ENCODE peak calls at places on chromosomes 5 and 9, in five cellular contexts. R is AG08395; Z is IMR-90; L is stimulated activated CD4-positive, alpha-beta T cell treated with anti-CD3 and anti-CD28 coated beads, Interleukin-2, amount 100 ng/mL, for 24 hours; D is fibroblast of the aortic adventitia. O is an unnamed sample.

GRCh38 chr5:53922508-53923498 is 362.4 kb downstream of the NDUFS4 start:
- DNase-seq in R (no peak), Z (no peak), L (no peak), D (no peak), O (no peak)

GRCh38 chr9:32580631-32581300 is 7.8 kb upstream of the NDUFB6 start:
- DNase-seq in R (no peak), Z (no peak), L (no peak), D (no peak), O (no peak)

GRCh38 chr5:61286446-61287132 is 45.5 kb upstream of the ZSWIM6 start:
- DNase-seq in R (peak; percentile 73), Z (peak; percentile 68), L (no peak), D (peak; percentile 70), O (peak; percentile 77)

GRCh38 chr9:88923653-88924284 is 67.5 kb upstream of the S1PR3 start:
- DNase-seq in R (no peak), Z (no peak), L (peak; percentile 7), D (no peak), O (no peak)

GRCh38 chr5:169667896-169668674 is 31.0 kb downstream of the DOCK2 start:
- DNase-seq in R (peak; percentile 28), Z (peak; percentile 17), L (no peak), D (peak; percentile 7), O (peak; percentile 31)

GRCh38 chr5:14790220-14790619 is 81.4 kb downstream of the ANKH start:
- DNase-seq in R (no peak), Z (peak; percentile 18), L (no peak), D (peak; percentile 53), O (no peak)

GRCh38 chr5:150144211-150144801 is 11.3 kb downstream of the PDGFRB start:
- DNase-seq in R (no peak), Z (peak; percentile 86), L (no peak), D (peak; percentile 96), O (peak; percentile 89)

GRCh38 chr9:115261656-115262081 is 143.7 kb upstream of the TNC start:
- DNase-seq in R (no peak), Z (peak; percentile 63), L (no peak), D (no peak), O (peak; percentile 37)

GRCh38 chr9:123407537-123407828 is 51.5 kb downstream of the CRB2 start:
- DNase-seq in R (no peak), Z (no peak), L (no peak), D (no peak), O (no peak)

GRCh38 chr5:134610715-134611114 is 21.9 kb downstream of the SAR1B start:
- DNase-seq in R (no peak), Z (no peak), L (no peak), D (no peak), O (no peak)

GRCh38 chr9:120612218-120612617 is 32.3 kb upstream of the CDK5RAP2 start:
- DNase-seq in R (no peak), Z (peak; percentile 4), L (no peak), D (no peak), O (no peak)

GRCh38 chr5:128782446-128782845 is 182.8 kb upstream of the SLC27A6 start:
- DNase-seq in R (no peak), Z (peak; percentile 85), L (no peak), D (peak; percentile 87), O (peak; percentile 93)

GRCh38 chr9:130443456-130443801 is 1.3 kb upstream of the ASS1 start:
- DNase-seq in R (no peak), Z (no peak), L (no peak), D (no peak), O (no peak)

GRCh38 chr9:124861342-124862229 is at the start of the genes ARPC5L and RPL35:
- DNase-seq in R (peak; percentile 99), Z (peak; percentile 89), L (peak; percentile 96), D (peak; percentile 86), O (peak; percentile 94)

GRCh38 chr5:172319708-172320441 is 36.3 kb upstream of the UBTD2 start:
- DNase-seq in R (no peak), Z (no peak), L (no peak), D (peak; percentile 28), O (no peak)

GRCh38 chr9:117178596-117179111 is 236.2 kb downstream of the ASTN2 start:
- DNase-seq in R (no peak), Z (peak; percentile 59), L (no peak), D (no peak), O (no peak)

GRCh38 chr9:81589819-81590218 is 99.5 kb downstream of the TLE1 start:
- DNase-seq in R (no peak), Z (no peak), L (no peak), D (no peak), O (no peak)

GRCh38 chr9:93288891-93289883 is 105.2 kb downstream of the WNK2 start:
- DNase-seq in R (no peak), Z (peak; percentile 62), L (no peak), D (no peak), O (peak; percentile 21)

GRCh38 chr5:79858097-79858723 is 132.9 kb downstream of the MTX3 start:
- DNase-seq in R (peak; percentile 56), Z (peak; percentile 55), L (peak; percentile 89), D (peak; percentile 74), O (peak; percentile 83)

GRCh38 chr5:154753792-154754191 is 1.4 kb upstream of the LARP1 start:
- DNase-seq in R (peak; percentile 93), Z (peak; percentile 97), L (no peak), D (peak; percentile 99), O (peak; percentile 91)

GRCh38 chr5:73321757-73322452 is 126.7 kb downstream of the FOXD1 start:
- DNase-seq in R (peak; percentile 93), Z (peak; percentile 97), L (no peak), D (peak; percentile 88), O (peak; percentile 90)

GRCh38 chr5:149456597-149457392 is 77.7 kb upstream of the IL17B start:
- DNase-seq in R (no peak), Z (no peak), L (no peak), D (peak; percentile 51), O (no peak)

GRCh38 chr9:128818839-128819715 is 777 bp downstream of the ENDOG start:
- DNase-seq in R (peak; percentile 28), Z (no peak), L (peak; percentile 58), D (peak; percentile 5), O (peak; percentile 55)

GRCh38 chr5:1885777-1886633 is 3.3 kb upstream of the IRX4 start:
- DNase-seq in R (no peak), Z (no peak), L (no peak), D (no peak), O (no peak)

GRCh38 chr5:72366324-72366976 is 46.3 kb downstream of the PTCD2 start:
- DNase-seq in R (peak; percentile 66), Z (peak; percentile 80), L (peak; percentile 29), D (peak; percentile 93), O (peak; percentile 65)

GRCh38 chr5:133051117-133051546 is 681 bp upstream of the HSPA4 start:
- DNase-seq in R (peak; percentile 14), Z (no peak), L (peak; percentile 20), D (no peak), O (no peak)

GRCh38 chr9:27192291-27192960 is 83.4 kb downstream of the TEK start:
- DNase-seq in R (no peak), Z (peak; percentile 7), L (no peak), D (peak; percentile 49), O (no peak)

GRCh38 chr5:158876263-158876942 is 223.3 kb downstream of the EBF1 start:
- DNase-seq in R (no peak), Z (no peak), L (no peak), D (peak; percentile 39), O (no peak)

GRCh38 chr9:27154923-27155322 is 45.9 kb downstream of the TEK start:
- DNase-seq in R (peak; percentile 93), Z (peak; percentile 95), L (no peak), D (peak; percentile 89), O (peak; percentile 1)

GRCh38 chr5:127846884-127847283 is 143.7 kb downstream of the CCDC192 start:
- DNase-seq in R (no peak), Z (no peak), L (no peak), D (no peak), O (no peak)

O was measured in foreskin fibroblast.